ENCODE peak calls at places on chromosome 5, in nine cellular contexts. B is neural crest cell, U is HTR-8/SVneo, E is Calu3, F is fibroblast of lung, Y is GM12891, L is NT2/D1, M is AG08396, D is NCI-H1092. K is an unnamed sample.

GRCh38 chr5:174755103-174755502 is 30.7 kb downstream of the MSX2 start:
- DNase-seq in B (no peak), U (no peak), E (no peak), F (peak), Y (no peak), L (no peak), M (no peak), D (no peak), K (no peak)

GRCh38 chr5:176886336-176887251 is 12.6 kb downstream of the HK3 start:
- DNase-seq in B (no peak), U (no peak), E (no peak), F (no peak), Y (no peak), L (no peak), M (no peak), D (no peak), K (no peak)

GRCh38 chr5:32499261-32499660 is 54.7 kb upstream of the ZFR start:
- DNase-seq in B (no peak), U (no peak), E (no peak), F (no peak), Y (no peak), L (no peak), M (no peak), D (no peak), K (no peak)

GRCh38 chr5:107289030-107289714 is 381.6 kb downstream of the EFNA5 start:
- DNase-seq in B (no peak), U (no peak), E (no peak), F (no peak), Y (peak), L (no peak), M (no peak), D (no peak), K (no peak)

GRCh38 chr5:34682926-34683623 is 26.9 kb downstream of the RAI14 start:
- DNase-seq in B (no peak), U (no peak), E (peak), F (peak), Y (no peak), L (no peak), M (no peak), D (no peak), K (no peak)

GRCh38 chr5:154484393-154484944 is 6.4 kb upstream of the HAND1 start:
- DNase-seq in B (no peak), U (no peak), E (no peak), F (no peak), Y (no peak), L (no peak), M (no peak), D (no peak), K (no peak)

GRCh38 chr5:156394642-156395393 is 67.9 kb downstream of the SGCD start:
- DNase-seq in B (no peak), U (no peak), E (no peak), F (no peak), Y (no peak), L (no peak), M (no peak), D (no peak), K (no peak)

GRCh38 chr5:45093377-45093776 is 284.6 kb downstream of the MRPS30 start:
- DNase-seq in B (no peak), U (no peak), E (no peak), F (peak), Y (no peak), L (no peak), M (no peak), D (no peak), K (no peak)

GRCh38 chr5:141995656-141996055 is 17.2 kb downstream of the GNPDA1 start:
- DNase-seq in B (no peak), U (no peak), E (no peak), F (no peak), Y (no peak), L (no peak), M (no peak), D (no peak), K (no peak)

GRCh38 chr5:75632321-75632720 is 21.1 kb downstream of the ANKDD1B start:
- DNase-seq in B (no peak), U (no peak), E (no peak), F (no peak), Y (no peak), L (no peak), M (no peak), D (no peak), K (no peak)

GRCh38 chr5:89327621-89328020 is 444.6 kb upstream of the MEF2C start:
- DNase-seq in B (no peak), U (no peak), E (no peak), F (no peak), Y (no peak), L (no peak), M (no peak), D (no peak), K (no peak)

GRCh38 chr5:122368845-122369244 is 56.8 kb downstream of the SNCAIP start:
- DNase-seq in B (no peak), U (no peak), E (no peak), F (no peak), Y (no peak), L (no peak), M (no peak), D (no peak), K (no peak)

K was measured in COR-L47.